ENCODE peak calls at places on chromosomes 4 and X, in eight cellular contexts. One of them, this sample, is unnamed.

GRCh38 chr4:57147335-57148060 is 37.3 kb upstream of the IGFBP7 start:
- DNase-seq in tibial artery: no peak
- DNase-seq in foreskin fibroblast: peak
- DNase-seq in natural killer cell treated with Interleukin-12 subunit alpha and Interleukin-12 subunit beta and Interleukin-15 and Interleukin-18, amount 100 ng/mL, for 72 hours: no peak
- DNase-seq in right atrium auricular region: no peak
- DNase-seq in NCI-H2107: no peak
- DNase-seq in COR-L47: no peak
- DNase-seq in NCI-H2029: no peak
- DNase-seq in this sample: no peak

GRCh38 chrX:11629593-11630211 is 36.0 kb downstream of the ARHGAP6 start:
- DNase-seq in tibial artery: peak
- DNase-seq in foreskin fibroblast: peak
- DNase-seq in natural killer cell treated with Interleukin-12 subunit alpha and Interleukin-12 subunit beta and Interleukin-15 and Interleukin-18, amount 100 ng/mL, for 72 hours: no peak
- DNase-seq in right atrium auricular region: no peak
- DNase-seq in NCI-H2107: no peak
- DNase-seq in COR-L47: no peak
- DNase-seq in NCI-H2029: no peak
- DNase-seq in this sample: peak

GRCh38 chrX:108732630-108733321 is 3.6 kb downstream of the IRS4 start:
- DNase-seq in tibial artery: no peak
- DNase-seq in foreskin fibroblast: no peak
- DNase-seq in natural killer cell treated with Interleukin-12 subunit alpha and Interleukin-12 subunit beta and Interleukin-15 and Interleukin-18, amount 100 ng/mL, for 72 hours: no peak
- DNase-seq in right atrium auricular region: no peak
- DNase-seq in NCI-H2107: no peak
- DNase-seq in COR-L47: no peak
- DNase-seq in NCI-H2029: no peak
- DNase-seq in this sample: no peak

GRCh38 chr4:33837043-33837442 is 2407.3 kb downstream of the ARAP2 start:
- DNase-seq in tibial artery: no peak
- DNase-seq in foreskin fibroblast: peak
- DNase-seq in natural killer cell treated with Interleukin-12 subunit alpha and Interleukin-12 subunit beta and Interleukin-15 and Interleukin-18, amount 100 ng/mL, for 72 hours: no peak
- DNase-seq in right atrium auricular region: no peak
- DNase-seq in NCI-H2107: no peak
- DNase-seq in COR-L47: no peak
- DNase-seq in NCI-H2029: no peak
- DNase-seq in this sample: no peak

GRCh38 chr4:88743696-88744095 is 46.1 kb upstream of the NAP1L5 start:
- DNase-seq in tibial artery: no peak
- DNase-seq in foreskin fibroblast: peak
- DNase-seq in natural killer cell treated with Interleukin-12 subunit alpha and Interleukin-12 subunit beta and Interleukin-15 and Interleukin-18, amount 100 ng/mL, for 72 hours: no peak
- DNase-seq in right atrium auricular region: no peak
- DNase-seq in NCI-H2107: no peak
- DNase-seq in COR-L47: no peak
- DNase-seq in NCI-H2029: no peak
- DNase-seq in this sample: no peak

GRCh38 chr4:142405021-142405991 is 440.8 kb downstream of the INPP4B start:
- DNase-seq in tibial artery: peak
- DNase-seq in foreskin fibroblast: peak
- DNase-seq in natural killer cell treated with Interleukin-12 subunit alpha and Interleukin-12 subunit beta and Interleukin-15 and Interleukin-18, amount 100 ng/mL, for 72 hours: no peak
- DNase-seq in right atrium auricular region: peak
- DNase-seq in NCI-H2107: no peak
- DNase-seq in COR-L47: no peak
- DNase-seq in NCI-H2029: no peak
- DNase-seq in this sample: peak

GRCh38 chrX:147781844-147782243 is 129.9 kb upstream of the FMR1 start:
- DNase-seq in tibial artery: no peak
- DNase-seq in foreskin fibroblast: no peak
- DNase-seq in natural killer cell treated with Interleukin-12 subunit alpha and Interleukin-12 subunit beta and Interleukin-15 and Interleukin-18, amount 100 ng/mL, for 72 hours: no peak
- DNase-seq in right atrium auricular region: no peak
- DNase-seq in NCI-H2107: no peak
- DNase-seq in COR-L47: no peak
- DNase-seq in NCI-H2029: no peak
- DNase-seq in this sample: no peak

GRCh38 chr4:23369331-23369730 is 520.5 kb downstream of the PPARGC1A start:
- DNase-seq in tibial artery: no peak
- DNase-seq in foreskin fibroblast: no peak
- DNase-seq in natural killer cell treated with Interleukin-12 subunit alpha and Interleukin-12 subunit beta and Interleukin-15 and Interleukin-18, amount 100 ng/mL, for 72 hours: no peak
- DNase-seq in right atrium auricular region: no peak
- DNase-seq in NCI-H2107: no peak
- DNase-seq in COR-L47: no peak
- DNase-seq in NCI-H2029: no peak
- DNase-seq in this sample: peak

GRCh38 chr4:15294832-15295231 is 133.0 kb upstream of the C1QTNF7 start:
- DNase-seq in tibial artery: no peak
- DNase-seq in foreskin fibroblast: no peak
- DNase-seq in natural killer cell treated with Interleukin-12 subunit alpha and Interleukin-12 subunit beta and Interleukin-15 and Interleukin-18, amount 100 ng/mL, for 72 hours: no peak
- DNase-seq in right atrium auricular region: no peak
- DNase-seq in NCI-H2107: no peak
- DNase-seq in COR-L47: no peak
- DNase-seq in NCI-H2029: no peak
- DNase-seq in this sample: no peak

GRCh38 chr4:37549003-37549402 is 137.2 kb downstream of the RELL1 start:
- DNase-seq in tibial artery: no peak
- DNase-seq in foreskin fibroblast: no peak
- DNase-seq in natural killer cell treated with Interleukin-12 subunit alpha and Interleukin-12 subunit beta and Interleukin-15 and Interleukin-18, amount 100 ng/mL, for 72 hours: no peak
- DNase-seq in right atrium auricular region: no peak
- DNase-seq in NCI-H2107: no peak
- DNase-seq in COR-L47: no peak
- DNase-seq in NCI-H2029: no peak
- DNase-seq in this sample: no peak

This sample was measured in left ventricle myocardium superior.